ENCODE peak calls at places on chromosomes 5 and 9, in seven cellular contexts. One of them, this sample, is unnamed.

GRCh38 chr5:40689442-40689841 is 9.7 kb downstream of the PTGER4 start:
- DNase-seq in lower lobe of right lung: no peak
- DNase-seq in adrenal gland: peak
- DNase-seq in SK-N-SH: no peak
- DNase-seq in hepatocyte: peak
- DNase-seq in mammary epithelial cell: peak
- DNase-seq in OCI-LY7: no peak
- DNase-seq in this sample: peak

GRCh38 chr5:141811287-141812155 is 66.7 kb downstream of the PCDH1 start:
- DNase-seq in lower lobe of right lung: no peak
- DNase-seq in adrenal gland: peak
- DNase-seq in SK-N-SH: peak
- DNase-seq in hepatocyte: peak
- DNase-seq in mammary epithelial cell: no peak
- DNase-seq in OCI-LY7: peak
- DNase-seq in this sample: peak

GRCh38 chr5:71939452-71939932 is 167.8 kb upstream of the MAP1B start:
- DNase-seq in lower lobe of right lung: no peak
- DNase-seq in adrenal gland: no peak
- DNase-seq in SK-N-SH: peak
- DNase-seq in hepatocyte: no peak
- DNase-seq in mammary epithelial cell: no peak
- DNase-seq in OCI-LY7: no peak
- DNase-seq in this sample: no peak

GRCh38 chr5:164352695-164353094 is 847.3 kb downstream of the MAT2B start:
- DNase-seq in lower lobe of right lung: no peak
- DNase-seq in adrenal gland: no peak
- DNase-seq in SK-N-SH: no peak
- DNase-seq in hepatocyte: no peak
- DNase-seq in mammary epithelial cell: no peak
- DNase-seq in OCI-LY7: no peak
- DNase-seq in this sample: no peak

GRCh38 chr5:82396396-82396795 is 118.2 kb upstream of the RPS23 start:
- DNase-seq in lower lobe of right lung: no peak
- DNase-seq in adrenal gland: no peak
- DNase-seq in SK-N-SH: no peak
- DNase-seq in hepatocyte: no peak
- DNase-seq in mammary epithelial cell: peak
- DNase-seq in OCI-LY7: no peak
- DNase-seq in this sample: no peak

GRCh38 chr9:126131066-126132010 is 195.3 kb upstream of the MVB12B start:
- DNase-seq in lower lobe of right lung: no peak
- DNase-seq in adrenal gland: no peak
- DNase-seq in SK-N-SH: peak
- DNase-seq in hepatocyte: no peak
- DNase-seq in mammary epithelial cell: no peak
- DNase-seq in OCI-LY7: no peak
- DNase-seq in this sample: no peak

GRCh38 chr9:114283551-114284111 is 39.3 kb upstream of the ORM1 start:
- DNase-seq in lower lobe of right lung: peak
- DNase-seq in adrenal gland: no peak
- DNase-seq in SK-N-SH: no peak
- DNase-seq in hepatocyte: no peak
- DNase-seq in mammary epithelial cell: no peak
- DNase-seq in OCI-LY7: no peak
- DNase-seq in this sample: no peak

GRCh38 chr5:171619196-171619595 is 166.4 kb upstream of the SMIM23 start:
- DNase-seq in lower lobe of right lung: no peak
- DNase-seq in adrenal gland: no peak
- DNase-seq in SK-N-SH: no peak
- DNase-seq in hepatocyte: no peak
- DNase-seq in mammary epithelial cell: no peak
- DNase-seq in OCI-LY7: no peak
- DNase-seq in this sample: no peak

GRCh38 chr5:74281191-74281590 is 359.3 kb downstream of the ENC1 start:
- DNase-seq in lower lobe of right lung: no peak
- DNase-seq in adrenal gland: no peak
- DNase-seq in SK-N-SH: no peak
- DNase-seq in hepatocyte: no peak
- DNase-seq in mammary epithelial cell: no peak
- DNase-seq in OCI-LY7: no peak
- DNase-seq in this sample: no peak

GRCh38 chr9:93303258-93303771 is 119.4 kb downstream of the WNK2 start:
- DNase-seq in lower lobe of right lung: no peak
- DNase-seq in adrenal gland: no peak
- DNase-seq in SK-N-SH: peak
- DNase-seq in hepatocyte: no peak
- DNase-seq in mammary epithelial cell: no peak
- DNase-seq in OCI-LY7: no peak
- DNase-seq in this sample: no peak

GRCh38 chr9:127776919-127777280 is 1.6 kb downstream of the SH2D3C start:
- DNase-seq in lower lobe of right lung: no peak
- DNase-seq in adrenal gland: no peak
- DNase-seq in SK-N-SH: no peak
- DNase-seq in hepatocyte: no peak
- DNase-seq in mammary epithelial cell: no peak
- DNase-seq in OCI-LY7: peak
- DNase-seq in this sample: no peak

GRCh38 chr5:43601454-43602260 is 1.3 kb upstream of the NNT start:
- DNase-seq in lower lobe of right lung: no peak
- DNase-seq in adrenal gland: peak
- DNase-seq in SK-N-SH: peak
- DNase-seq in hepatocyte: no peak
- DNase-seq in mammary epithelial cell: peak
- DNase-seq in OCI-LY7: peak
- DNase-seq in this sample: peak

GRCh38 chr5:110343616-110344015 is 382.9 kb downstream of the TMEM232 start:
- DNase-seq in lower lobe of right lung: no peak
- DNase-seq in adrenal gland: no peak
- DNase-seq in SK-N-SH: no peak
- DNase-seq in hepatocyte: no peak
- DNase-seq in mammary epithelial cell: no peak
- DNase-seq in OCI-LY7: no peak
- DNase-seq in this sample: no peak

GRCh38 chr5:172414618-172415599 is 39.4 kb downstream of the SH3PXD2B start:
- DNase-seq in lower lobe of right lung: no peak
- DNase-seq in adrenal gland: peak
- DNase-seq in SK-N-SH: no peak
- DNase-seq in hepatocyte: peak
- DNase-seq in mammary epithelial cell: no peak
- DNase-seq in OCI-LY7: no peak
- DNase-seq in this sample: peak

GRCh38 chr5:138844812-138845513 is 30.2 kb downstream of the LRRTM2 start:
- DNase-seq in lower lobe of right lung: no peak
- DNase-seq in adrenal gland: no peak
- DNase-seq in SK-N-SH: no peak
- DNase-seq in hepatocyte: no peak
- DNase-seq in mammary epithelial cell: peak
- DNase-seq in OCI-LY7: no peak
- DNase-seq in this sample: peak

GRCh38 chr5:17951392-17952169 is 317.3 kb downstream of the TAF11L14 start:
- DNase-seq in lower lobe of right lung: no peak
- DNase-seq in adrenal gland: no peak
- DNase-seq in SK-N-SH: no peak
- DNase-seq in hepatocyte: peak
- DNase-seq in mammary epithelial cell: peak
- DNase-seq in OCI-LY7: no peak
- DNase-seq in this sample: peak

GRCh38 chr9:114691046-114691955 is 9.3 kb upstream of the TEX48 start:
- DNase-seq in lower lobe of right lung: no peak
- DNase-seq in adrenal gland: peak
- DNase-seq in SK-N-SH: no peak
- DNase-seq in hepatocyte: no peak
- DNase-seq in mammary epithelial cell: peak
- DNase-seq in OCI-LY7: no peak
- DNase-seq in this sample: peak

GRCh38 chr9:128550770-128551651 is 1.4 kb upstream of the SPTAN1 start:
- DNase-seq in lower lobe of right lung: no peak
- DNase-seq in adrenal gland: no peak
- DNase-seq in SK-N-SH: no peak
- DNase-seq in hepatocyte: peak
- DNase-seq in mammary epithelial cell: peak
- DNase-seq in OCI-LY7: no peak
- DNase-seq in this sample: no peak

GRCh38 chr5:173941758-173942401 is 47.1 kb upstream of the C5orf47 start:
- DNase-seq in lower lobe of right lung: no peak
- DNase-seq in adrenal gland: no peak
- DNase-seq in SK-N-SH: no peak
- DNase-seq in hepatocyte: no peak
- DNase-seq in mammary epithelial cell: no peak
- DNase-seq in OCI-LY7: no peak
- DNase-seq in this sample: no peak

GRCh38 chr5:367358-368130 is 46.0 kb downstream of the AHRR start:
- DNase-seq in lower lobe of right lung: peak
- DNase-seq in adrenal gland: no peak
- DNase-seq in SK-N-SH: no peak
- DNase-seq in hepatocyte: no peak
- DNase-seq in mammary epithelial cell: no peak
- DNase-seq in OCI-LY7: no peak
- DNase-seq in this sample: no peak

GRCh38 chr9:70120834-70121510 is 77.3 kb downstream of the MAMDC2 start:
- DNase-seq in lower lobe of right lung: no peak
- DNase-seq in adrenal gland: peak
- DNase-seq in SK-N-SH: peak
- DNase-seq in hepatocyte: peak
- DNase-seq in mammary epithelial cell: peak
- DNase-seq in OCI-LY7: no peak
- DNase-seq in this sample: peak

GRCh38 chr9:130912932-130913598 is 16.5 kb upstream of the QRFP start:
- DNase-seq in lower lobe of right lung: no peak
- DNase-seq in adrenal gland: no peak
- DNase-seq in SK-N-SH: no peak
- DNase-seq in hepatocyte: no peak
- DNase-seq in mammary epithelial cell: peak
- DNase-seq in OCI-LY7: no peak
- DNase-seq in this sample: peak

DNA sequence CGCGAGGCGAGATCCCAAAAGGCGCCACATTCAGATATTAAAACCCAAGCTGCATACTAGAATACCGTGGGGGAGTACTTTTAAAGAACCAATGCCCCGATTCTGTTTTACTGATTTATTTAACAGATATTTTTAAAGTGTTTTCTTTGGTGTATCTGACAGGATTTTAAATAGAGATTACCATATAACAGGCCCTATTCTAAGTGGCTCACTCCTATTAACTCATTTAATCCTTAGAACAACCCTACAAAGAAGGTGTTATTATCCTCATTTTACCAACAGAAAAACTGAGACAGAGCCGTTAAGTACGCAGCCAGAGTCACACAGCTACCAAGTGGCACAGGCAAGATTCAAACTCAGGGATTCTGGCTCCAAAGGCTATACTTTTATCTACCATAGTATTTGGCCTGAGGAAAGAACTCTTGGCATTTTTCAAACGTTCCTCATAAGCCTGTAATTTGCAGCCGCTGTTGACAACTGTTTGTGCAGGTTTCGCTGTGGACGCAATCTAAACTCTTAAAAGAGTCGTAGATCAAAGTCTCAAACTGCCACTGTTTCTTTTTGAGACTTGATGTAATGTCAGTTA is 550 bp upstream of the TMEM245 start:
- DNase-seq in lower lobe of right lung: no peak
- DNase-seq in adrenal gland: no peak
- DNase-seq in SK-N-SH: no peak
- DNase-seq in hepatocyte: no peak
- DNase-seq in mammary epithelial cell: no peak
- DNase-seq in OCI-LY7: no peak
- DNase-seq in this sample: no peak
- H3K27ac ChIP-seq in lower lobe of right lung: no peak
- H3K27ac ChIP-seq in adrenal gland: no peak
- H3K27ac ChIP-seq in SK-N-SH: peak
- H3K27ac ChIP-seq in hepatocyte: no peak
- H3K27ac ChIP-seq in mammary epithelial cell: peak
- H3K27ac ChIP-seq in OCI-LY7: peak
- H3K27ac ChIP-seq in this sample: no peak

GRCh38 chr9:137028013-137028280 is at the start of gene ABCA2:
- DNase-seq in lower lobe of right lung: no peak
- DNase-seq in adrenal gland: no peak
- DNase-seq in SK-N-SH: no peak
- DNase-seq in hepatocyte: no peak
- DNase-seq in mammary epithelial cell: no peak
- DNase-seq in OCI-LY7: peak
- DNase-seq in this sample: no peak

GRCh38 chr9:137029058-137029922 is 1.3 kb upstream of the ABCA2 start:
- DNase-seq in lower lobe of right lung: peak
- DNase-seq in adrenal gland: peak
- DNase-seq in SK-N-SH: peak
- DNase-seq in hepatocyte: peak
- DNase-seq in mammary epithelial cell: peak
- DNase-seq in OCI-LY7: peak
- DNase-seq in this sample: peak

GRCh38 chr9:137027369-137028012 is 546 bp downstream of the ABCA2 start:
- DNase-seq in lower lobe of right lung: no peak
- DNase-seq in adrenal gland: peak
- DNase-seq in SK-N-SH: peak
- DNase-seq in hepatocyte: peak
- DNase-seq in mammary epithelial cell: no peak
- DNase-seq in OCI-LY7: no peak
- DNase-seq in this sample: no peak

GRCh38 chr9:137030006-137030405 is 1.9 kb downstream of the FUT7 start:
- DNase-seq in lower lobe of right lung: no peak
- DNase-seq in adrenal gland: no peak
- DNase-seq in SK-N-SH: no peak
- DNase-seq in hepatocyte: no peak
- DNase-seq in mammary epithelial cell: no peak
- DNase-seq in OCI-LY7: no peak
- DNase-seq in this sample: no peak

GRCh38 chr9:137028281-137029057 is 432 bp upstream of the ABCA2 start:
- DNase-seq in lower lobe of right lung: peak
- DNase-seq in adrenal gland: peak
- DNase-seq in SK-N-SH: peak
- DNase-seq in hepatocyte: peak
- DNase-seq in mammary epithelial cell: peak
- DNase-seq in OCI-LY7: peak
- DNase-seq in this sample: no peak
- TF ChIP-seq CTCF in lower lobe of right lung: peak
- TF ChIP-seq CTCF in adrenal gland: peak
- TF ChIP-seq CTCF in SK-N-SH: peak
- TF ChIP-seq CTCF in hepatocyte: peak
- TF ChIP-seq CTCF in mammary epithelial cell: peak
- TF ChIP-seq CTCF in OCI-LY7: peak
- TF ChIP-seq CTCF in this sample: peak

GRCh38 chr5:111596705-111597104 is 84.4 kb upstream of the STARD4 start:
- DNase-seq in lower lobe of right lung: no peak
- DNase-seq in adrenal gland: no peak
- DNase-seq in SK-N-SH: no peak
- DNase-seq in hepatocyte: no peak
- DNase-seq in mammary epithelial cell: no peak
- DNase-seq in OCI-LY7: no peak
- DNase-seq in this sample: no peak

GRCh38 chr5:111598996-111599395 is 86.7 kb upstream of the STARD4 start:
- DNase-seq in lower lobe of right lung: no peak
- DNase-seq in adrenal gland: no peak
- DNase-seq in SK-N-SH: no peak
- DNase-seq in hepatocyte: no peak
- DNase-seq in mammary epithelial cell: no peak
- DNase-seq in OCI-LY7: no peak
- DNase-seq in this sample: no peak

GRCh38 chr5:111595425-111595824 is 83.1 kb upstream of the STARD4 start:
- DNase-seq in lower lobe of right lung: no peak
- DNase-seq in adrenal gland: no peak
- DNase-seq in SK-N-SH: no peak
- DNase-seq in hepatocyte: no peak
- DNase-seq in mammary epithelial cell: no peak
- DNase-seq in OCI-LY7: no peak
- DNase-seq in this sample: no peak
- H3K27ac ChIP-seq in lower lobe of right lung: no peak
- H3K27ac ChIP-seq in adrenal gland: no peak
- H3K27ac ChIP-seq in SK-N-SH: no peak
- H3K27ac ChIP-seq in hepatocyte: no peak
- H3K27ac ChIP-seq in mammary epithelial cell: no peak
- H3K27ac ChIP-seq in OCI-LY7: no peak
- H3K27ac ChIP-seq in this sample: no peak

GRCh38 chr5:9283473-9283872 is 262.4 kb downstream of the SEMA5A start:
- DNase-seq in lower lobe of right lung: no peak
- DNase-seq in adrenal gland: no peak
- DNase-seq in SK-N-SH: no peak
- DNase-seq in hepatocyte: no peak
- DNase-seq in mammary epithelial cell: no peak
- DNase-seq in OCI-LY7: no peak
- DNase-seq in this sample: no peak
- TF ChIP-seq CTCF in lower lobe of right lung: no peak
- TF ChIP-seq CTCF in adrenal gland: no peak
- TF ChIP-seq CTCF in SK-N-SH: peak
- TF ChIP-seq CTCF in hepatocyte: no peak
- TF ChIP-seq CTCF in mammary epithelial cell: no peak
- TF ChIP-seq CTCF in OCI-LY7: peak
- TF ChIP-seq CTCF in this sample: no peak